ENCODE peak calls at places on chromosomes 4 and X, in eight cellular contexts. S is GM23338, I is neural progenitor cell, Y is PC-3, N is SK-N-SH, K is HCT116, U is hepatocyte, M is MM.1S. Q is an unnamed sample.

GRCh38 chr4:61201562-61202099 is 1.5 kb downstream of the ADGRL3 start:
- DNase-seq in S (peak), I (peak), Y (no peak), N (peak), K (no peak), U (peak), M (no peak), Q (no peak)

GRCh38 chr4:143083811-143084472 is 100.8 kb upstream of the USP38 start:
- DNase-seq in S (no peak), I (no peak), Y (no peak), N (no peak), K (no peak), U (no peak), M (no peak), Q (peak)

GRCh38 chr4:113673450-113673849 is 88.1 kb downstream of the CAMK2D start:
- DNase-seq in S (peak), I (peak), Y (peak), N (no peak), K (peak), U (peak), M (peak), Q (peak)

GRCh38 chr4:130747842-130748241 is 1651.9 kb downstream of the C4orf33 start:
- DNase-seq in S (peak), I (no peak), Y (peak), N (no peak), K (peak), U (no peak), M (peak), Q (no peak)

GRCh38 chrX:72020204-72020603 is 109.6 kb downstream of the NHSL2 start:
- DNase-seq in S (no peak), I (no peak), Y (no peak), N (no peak), K (no peak), U (no peak), M (no peak), Q (no peak)

GRCh38 chrX:135000516-135000915 is 9.7 kb downstream of the SMIM10 start:
- DNase-seq in S (no peak), I (no peak), Y (peak), N (no peak), K (no peak), U (no peak), M (no peak), Q (peak)

GRCh38 chr4:101660607-101661006 is 129.9 kb upstream of the BANK1 start:
- DNase-seq in S (no peak), I (no peak), Y (no peak), N (no peak), K (no peak), U (no peak), M (no peak), Q (peak)

GRCh38 chrX:106323357-106323756 is 155.3 kb downstream of the PWWP3B start:
- DNase-seq in S (no peak), I (no peak), Y (no peak), N (no peak), K (no peak), U (no peak), M (no peak), Q (no peak)

GRCh38 chr4:165170819-165171218 is 36.5 kb upstream of the KLHL2 start:
- DNase-seq in S (no peak), I (no peak), Y (no peak), N (no peak), K (no peak), U (no peak), M (no peak), Q (no peak)

GRCh38 chr4:107669068-107669467 is 51.0 kb downstream of the PAPSS1 start:
- DNase-seq in S (no peak), I (no peak), Y (no peak), N (no peak), K (no peak), U (no peak), M (no peak), Q (no peak)

GRCh38 chr4:80361329-80361900 is 25.9 kb downstream of the CFAP299 start:
- DNase-seq in S (peak), I (peak), Y (peak), N (peak), K (peak), U (peak), M (peak), Q (peak)

GRCh38 chr4:170420255-170420693 is 330.5 kb upstream of the AADAT start:
- DNase-seq in S (no peak), I (no peak), Y (peak), N (no peak), K (no peak), U (peak), M (no peak), Q (peak)

GRCh38 chr4:538542-539142 is 37.5 kb downstream of the TMEM271 start:
- DNase-seq in S (no peak), I (no peak), Y (no peak), N (no peak), K (no peak), U (no peak), M (no peak), Q (no peak)

GRCh38 chr4:107896158-107896645 is 35.1 kb upstream of the CYP2U1 start:
- DNase-seq in S (no peak), I (no peak), Y (peak), N (no peak), K (peak), U (peak), M (no peak), Q (peak)

GRCh38 chr4:48761286-48761685 is 18.8 kb downstream of the FRYL start:
- DNase-seq in S (no peak), I (no peak), Y (no peak), N (no peak), K (no peak), U (no peak), M (no peak), Q (no peak)

GRCh38 chr4:81690871-81691270 is 219.2 kb upstream of the RASGEF1B start:
- DNase-seq in S (no peak), I (no peak), Y (no peak), N (no peak), K (no peak), U (no peak), M (no peak), Q (no peak)

GRCh38 chr4:48178931-48179330 is 44.9 kb upstream of the TXK start:
- DNase-seq in S (peak), I (no peak), Y (no peak), N (no peak), K (no peak), U (no peak), M (peak), Q (no peak)

GRCh38 chr4:94523617-94524016 is 71.9 kb downstream of the PDLIM5 start:
- DNase-seq in S (no peak), I (no peak), Y (peak), N (no peak), K (no peak), U (no peak), M (no peak), Q (peak)

GRCh38 chrX:137565921-137566745 is at the start of gene ZIC3:
- DNase-seq in S (peak), I (peak), Y (peak), N (peak), K (no peak), U (peak), M (no peak), Q (peak)

GRCh38 chr4:107155366-107155765 is 119.3 kb upstream of the DKK2 start:
- DNase-seq in S (no peak), I (no peak), Y (no peak), N (no peak), K (no peak), U (no peak), M (no peak), Q (no peak)

GRCh38 chr4:96465834-96466233 is 625.9 kb downstream of the PDHA2 start:
- DNase-seq in S (no peak), I (no peak), Y (no peak), N (no peak), K (no peak), U (no peak), M (no peak), Q (no peak)

GRCh38 chr4:68906238-68907137 is 45.1 kb downstream of the UGT2A3 start:
- DNase-seq in S (peak), I (peak), Y (no peak), N (no peak), K (no peak), U (peak), M (no peak), Q (no peak)

GRCh38 chr4:1793940-1794808 is 1.1 kb downstream of the FGFR3 start:
- DNase-seq in S (peak), I (peak), Y (no peak), N (peak), K (no peak), U (no peak), M (no peak), Q (peak)

GRCh38 chrX:71282514-71283408 is 674 bp upstream of the NONO start:
- DNase-seq in S (peak), I (peak), Y (no peak), N (peak), K (peak), U (peak), M (no peak), Q (peak)

GRCh38 chr4:73698217-73698616 is 42.2 kb upstream of the CXCL8 start:
- DNase-seq in S (no peak), I (peak), Y (peak), N (no peak), K (no peak), U (no peak), M (no peak), Q (peak)

GRCh38 chrX:136457303-136457917 is 30.3 kb upstream of the BRS3 start:
- DNase-seq in S (no peak), I (no peak), Y (peak), N (no peak), K (no peak), U (no peak), M (no peak), Q (no peak)

GRCh38 chr4:118765399-118765798 is 70.5 kb downstream of the SEC24D start:
- DNase-seq in S (no peak), I (no peak), Y (peak), N (no peak), K (peak), U (peak), M (no peak), Q (peak)

GRCh38 chrX:95764972-95765451 is 919.6 kb upstream of the DIAPH2 start:
- DNase-seq in S (peak), I (peak), Y (peak), N (peak), K (no peak), U (peak), M (peak), Q (peak)

GRCh38 chrX:101986571-101986970 is 54.7 kb upstream of the ZMAT1 start:
- DNase-seq in S (no peak), I (no peak), Y (no peak), N (no peak), K (no peak), U (no peak), M (no peak), Q (no peak)

GRCh38 chr4:112348488-112349158 is 51.5 kb downstream of the ALPK1 start:
- DNase-seq in S (peak), I (peak), Y (peak), N (peak), K (peak), U (peak), M (no peak), Q (peak)

DNA sequence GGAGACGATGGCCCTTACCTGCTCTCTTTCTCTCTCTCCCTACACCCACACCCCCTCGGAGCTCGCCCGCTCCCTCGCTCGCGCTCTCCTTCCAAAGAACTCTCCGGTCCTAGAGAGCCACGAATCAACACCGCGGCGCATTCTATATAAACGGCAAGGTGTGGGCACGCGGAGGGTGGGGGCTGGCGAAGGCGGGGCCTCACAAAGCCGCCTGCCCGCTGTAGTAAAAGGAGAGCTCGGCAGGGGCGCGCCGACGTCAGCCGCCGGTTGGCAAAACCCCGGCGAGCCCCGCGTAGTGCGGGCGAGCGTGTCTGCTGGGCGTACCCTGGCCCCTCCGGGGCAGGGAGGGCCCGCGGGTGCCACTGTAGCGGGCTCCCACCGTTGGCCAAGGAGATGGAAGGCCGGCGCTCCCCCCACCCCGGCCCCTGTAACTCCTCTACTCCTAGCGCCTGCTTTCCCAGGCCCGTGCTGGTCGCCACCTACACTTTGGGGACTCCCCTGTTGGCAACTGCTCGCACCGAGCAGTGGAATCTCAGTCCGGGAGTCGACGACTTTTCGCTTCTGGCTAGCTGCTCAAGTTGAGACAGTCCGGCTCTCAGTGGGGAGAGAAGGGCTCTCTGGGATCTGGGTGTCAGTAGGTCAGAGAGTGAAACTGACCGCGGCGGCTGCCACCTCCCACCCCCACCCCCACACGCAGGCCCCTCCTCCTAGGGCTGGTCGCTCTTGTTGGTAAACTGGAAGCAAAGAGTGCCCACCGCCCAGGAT is 325.5 kb upstream of the F9 start:
- DNase-seq in S (peak), I (peak), Y (peak), N (peak), K (no peak), U (peak), M (peak), Q (peak)
- TF ChIP-seq EZH2phosphoT487 in S (no peak), I (no peak), Y (no peak), N (no peak), K (no peak), U (no peak), M (no peak), Q (no peak)

GRCh38 chr4:40626183-40626990 is 3.3 kb downstream of the RBM47 start:
- DNase-seq in S (peak), I (peak), Y (peak), N (no peak), K (no peak), U (no peak), M (no peak), Q (peak)

GRCh38 chr4:40629401-40630334 is at the start of gene RBM47:
- DNase-seq in S (peak), I (peak), Y (peak), N (peak), K (peak), U (peak), M (peak), Q (peak)

GRCh38 chr4:40628888-40629287 is 776 bp downstream of the RBM47 start:
- DNase-seq in S (peak), I (no peak), Y (peak), N (no peak), K (no peak), U (no peak), M (no peak), Q (peak)

GRCh38 chr4:40627540-40627939 is 2.1 kb downstream of the RBM47 start:
- DNase-seq in S (no peak), I (no peak), Y (no peak), N (no peak), K (no peak), U (no peak), M (no peak), Q (no peak)

DNA sequence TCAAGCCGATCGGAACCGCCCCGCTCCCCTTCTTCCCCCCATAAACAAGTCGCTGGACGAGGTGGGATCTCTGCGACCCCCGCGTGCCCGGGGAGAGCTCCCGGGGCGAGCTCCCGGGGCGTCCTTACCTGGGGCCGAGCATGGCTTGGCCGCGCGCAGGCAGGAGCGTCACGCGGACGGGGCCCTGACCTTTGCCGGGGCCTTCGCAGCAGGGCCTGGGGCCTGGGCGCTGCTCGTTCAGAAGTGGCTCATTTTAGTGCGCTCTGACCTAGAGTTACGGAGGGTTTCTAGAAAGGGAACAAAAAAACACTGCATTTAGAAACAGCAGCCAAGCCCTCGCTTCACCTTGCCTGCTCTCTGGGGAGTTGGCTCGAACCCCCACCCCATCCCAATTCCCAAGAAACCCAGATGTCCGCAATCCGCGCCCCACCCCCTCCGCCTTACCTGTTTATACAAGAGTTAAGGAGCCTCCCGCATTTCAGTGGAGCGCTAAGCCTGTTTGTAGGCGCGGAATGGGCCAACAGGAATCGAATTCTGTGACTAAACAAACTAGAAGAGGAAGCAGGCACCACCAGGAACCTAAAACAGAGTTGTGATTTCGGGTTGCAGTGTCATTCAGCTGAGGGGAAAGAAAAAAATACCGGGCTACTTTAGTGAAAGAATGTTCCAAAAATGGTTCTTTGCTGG is 814 bp upstream of the RBM47 start:
- DNase-seq in S (peak), I (peak), Y (peak), N (peak), K (peak), U (peak), M (peak), Q (no peak)
- TF ChIP-seq EZH2phosphoT487 in S (no peak), I (no peak), Y (no peak), N (no peak), K (no peak), U (no peak), M (no peak), Q (no peak)

DNA sequence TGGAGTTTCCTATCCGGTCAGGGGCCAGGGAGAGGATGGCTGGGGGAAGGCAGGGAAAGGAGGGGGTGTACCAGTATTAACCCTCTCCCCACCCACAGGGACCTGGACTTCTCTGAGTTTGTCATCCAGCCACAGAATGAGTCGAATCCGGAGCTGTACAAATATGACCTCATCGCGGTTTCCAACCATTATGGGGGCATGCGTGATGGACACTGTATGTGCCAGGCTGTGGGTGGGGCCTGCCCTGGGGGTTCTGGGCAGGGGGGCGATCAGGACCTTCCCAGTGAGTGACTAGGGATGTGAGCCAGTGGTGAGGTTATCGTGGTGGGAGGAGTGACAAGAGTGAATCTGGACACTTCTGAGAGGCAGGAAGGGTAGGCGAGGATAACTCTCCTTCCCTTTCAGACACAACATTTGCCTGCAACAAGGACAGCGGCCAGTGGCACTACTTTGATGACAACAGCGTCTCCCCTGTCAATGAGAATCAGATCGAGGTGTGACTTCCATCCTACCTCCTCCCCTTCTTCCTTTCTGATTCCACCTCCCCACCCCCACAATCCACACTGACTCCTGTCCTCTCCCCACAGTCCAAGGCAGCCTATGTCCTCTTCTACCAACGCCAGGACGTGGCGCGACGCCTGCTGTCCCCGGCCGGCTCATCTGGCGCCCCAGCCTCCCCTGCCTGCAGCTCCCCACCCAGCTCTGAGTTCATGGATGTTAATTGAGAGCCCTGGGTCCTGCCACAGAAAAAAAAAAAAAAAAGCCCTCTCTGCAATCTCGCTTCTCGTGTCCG is 14.6 kb downstream of the USP11 start:
- DNase-seq in S (no peak), I (no peak), Y (peak), N (peak), K (no peak), U (no peak), M (no peak), Q (peak)
- TF ChIP-seq EZH2phosphoT487 in S (no peak), I (no peak), Y (no peak), N (no peak), K (no peak), U (no peak), M (no peak), Q (no peak)

GRCh38 chr4:22778547-22779163 is 85.9 kb downstream of the GBA3 start:
- DNase-seq in S (peak), I (no peak), Y (no peak), N (no peak), K (no peak), U (no peak), M (no peak), Q (no peak)

DNA sequence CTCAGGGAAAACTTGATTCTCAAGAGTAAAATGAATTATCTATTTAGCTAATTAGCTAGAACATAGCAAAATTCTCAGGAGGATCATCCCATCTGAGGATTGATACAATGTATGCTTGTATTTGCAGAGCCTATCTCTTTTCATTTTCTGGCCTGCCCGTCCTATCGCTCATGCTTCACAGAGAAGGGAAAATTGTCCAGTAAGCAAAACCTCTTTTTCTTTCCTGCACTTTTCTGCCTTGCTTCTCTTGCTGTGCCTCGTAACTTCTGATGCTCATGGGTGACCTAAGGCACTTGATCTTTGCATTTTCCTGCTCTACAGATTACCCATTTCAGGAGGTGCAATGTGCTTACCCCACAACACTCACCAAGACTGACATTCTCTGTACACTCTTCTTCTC is 88.1 kb downstream of the GBA3 start:
- DNase-seq in S (no peak), I (no peak), Y (no peak), N (no peak), K (no peak), U (no peak), M (no peak), Q (no peak)
- TF ChIP-seq EZH2phosphoT487 in S (no peak), I (no peak), Y (no peak), N (no peak), K (no peak), U (no peak), M (no peak), Q (no peak)

GRCh38 chr4:156673483-156673882 is 298.1 kb downstream of the PDGFC start:
- DNase-seq in S (no peak), I (no peak), Y (peak), N (no peak), K (no peak), U (no peak), M (no peak), Q (peak)
- TF ChIP-seq EZH2phosphoT487 in S (no peak), I (no peak), Y (no peak), N (no peak), K (no peak), U (no peak), M (no peak), Q (no peak)

Q was measured in GM23248.